ENCODE peak calls at places on chromosomes 5 and 9, in four cellular contexts. One of them, this sample, is unnamed.

GRCh38 chr5:142145106-142145900 is 36.7 kb downstream of the NDFIP1 start:
- DNase-seq in stimulated activated naive B cell treated with anti-CD40 and anti-IgM and Interleukin-4, amounts not matched to agents 10 μg/mL and 1 μg/mL and 100 μg/mL, for 72 hours: peak
- DNase-seq in stimulated activated CD8-positive, alpha-beta memory T cell treated with anti-CD3 and anti-CD28 coated beads, Interleukin-2, amount 100 ng/mL, for 48 hours: peak
- DNase-seq in astrocyte of the cerebellum: peak
- DNase-seq in this sample: peak

GRCh38 chr9:89777544-89777943 is 172.7 kb downstream of the GADD45G start:
- DNase-seq in stimulated activated naive B cell treated with anti-CD40 and anti-IgM and Interleukin-4, amounts not matched to agents 10 μg/mL and 1 μg/mL and 100 μg/mL, for 72 hours: no peak
- DNase-seq in astrocyte of the cerebellum: no peak
- DNase-seq in stimulated activated CD8-positive, alpha-beta memory T cell treated with anti-CD3 and anti-CD28 coated beads, Interleukin-2, amount 100 ng/mL, for 48 hours: no peak
- DNase-seq in this sample: no peak

GRCh38 chr5:87127956-87128687 is 139.6 kb upstream of the RASA1 start:
- DNase-seq in stimulated activated naive B cell treated with anti-CD40 and anti-IgM and Interleukin-4, amounts not matched to agents 10 μg/mL and 1 μg/mL and 100 μg/mL, for 72 hours: no peak
- DNase-seq in stimulated activated CD8-positive, alpha-beta memory T cell treated with anti-CD3 and anti-CD28 coated beads, Interleukin-2, amount 100 ng/mL, for 48 hours: no peak
- DNase-seq in astrocyte of the cerebellum: no peak
- DNase-seq in this sample: no peak

GRCh38 chr5:161847447-161847846 is 473 bp upstream of the GABRA1 start:
- DNase-seq in astrocyte of the cerebellum: no peak
- DNase-seq in stimulated activated CD8-positive, alpha-beta memory T cell treated with anti-CD3 and anti-CD28 coated beads, Interleukin-2, amount 100 ng/mL, for 48 hours: no peak
- DNase-seq in stimulated activated naive B cell treated with anti-CD40 and anti-IgM and Interleukin-4, amounts not matched to agents 10 μg/mL and 1 μg/mL and 100 μg/mL, for 72 hours: no peak
- DNase-seq in this sample: no peak

GRCh38 chr9:79123419-79123818 is 448.3 kb upstream of the TLE4 start:
- DNase-seq in stimulated activated CD8-positive, alpha-beta memory T cell treated with anti-CD3 and anti-CD28 coated beads, Interleukin-2, amount 100 ng/mL, for 48 hours: no peak
- DNase-seq in stimulated activated naive B cell treated with anti-CD40 and anti-IgM and Interleukin-4, amounts not matched to agents 10 μg/mL and 1 μg/mL and 100 μg/mL, for 72 hours: no peak
- DNase-seq in astrocyte of the cerebellum: peak
- DNase-seq in this sample: no peak

GRCh38 chr5:111385970-111386831 is 126.1 kb downstream of the STARD4 start:
- DNase-seq in astrocyte of the cerebellum: no peak
- DNase-seq in stimulated activated CD8-positive, alpha-beta memory T cell treated with anti-CD3 and anti-CD28 coated beads, Interleukin-2, amount 100 ng/mL, for 48 hours: no peak
- DNase-seq in stimulated activated naive B cell treated with anti-CD40 and anti-IgM and Interleukin-4, amounts not matched to agents 10 μg/mL and 1 μg/mL and 100 μg/mL, for 72 hours: no peak
- DNase-seq in this sample: no peak

GRCh38 chr9:129449066-129449465 is 171.8 kb downstream of the C9orf50 start:
- DNase-seq in astrocyte of the cerebellum: no peak
- DNase-seq in stimulated activated naive B cell treated with anti-CD40 and anti-IgM and Interleukin-4, amounts not matched to agents 10 μg/mL and 1 μg/mL and 100 μg/mL, for 72 hours: no peak
- DNase-seq in stimulated activated CD8-positive, alpha-beta memory T cell treated with anti-CD3 and anti-CD28 coated beads, Interleukin-2, amount 100 ng/mL, for 48 hours: no peak
- DNase-seq in this sample: no peak

GRCh38 chr5:73438897-73439470 is 9.6 kb downstream of the FOXD1 start:
- DNase-seq in stimulated activated naive B cell treated with anti-CD40 and anti-IgM and Interleukin-4, amounts not matched to agents 10 μg/mL and 1 μg/mL and 100 μg/mL, for 72 hours: no peak
- DNase-seq in stimulated activated CD8-positive, alpha-beta memory T cell treated with anti-CD3 and anti-CD28 coated beads, Interleukin-2, amount 100 ng/mL, for 48 hours: no peak
- DNase-seq in astrocyte of the cerebellum: no peak
- DNase-seq in this sample: no peak

GRCh38 chr5:19256036-19256435 is 732.0 kb downstream of the CDH18 start:
- DNase-seq in stimulated activated naive B cell treated with anti-CD40 and anti-IgM and Interleukin-4, amounts not matched to agents 10 μg/mL and 1 μg/mL and 100 μg/mL, for 72 hours: no peak
- DNase-seq in astrocyte of the cerebellum: no peak
- DNase-seq in stimulated activated CD8-positive, alpha-beta memory T cell treated with anti-CD3 and anti-CD28 coated beads, Interleukin-2, amount 100 ng/mL, for 48 hours: no peak
- DNase-seq in this sample: no peak

GRCh38 chr5:1067141-1068121 is 44.4 kb downstream of the SLC12A7 start:
- DNase-seq in stimulated activated naive B cell treated with anti-CD40 and anti-IgM and Interleukin-4, amounts not matched to agents 10 μg/mL and 1 μg/mL and 100 μg/mL, for 72 hours: no peak
- DNase-seq in astrocyte of the cerebellum: no peak
- DNase-seq in stimulated activated CD8-positive, alpha-beta memory T cell treated with anti-CD3 and anti-CD28 coated beads, Interleukin-2, amount 100 ng/mL, for 48 hours: no peak
- DNase-seq in this sample: no peak

GRCh38 chr5:99248066-99248465 is 319.3 kb upstream of the CHD1 start:
- DNase-seq in stimulated activated CD8-positive, alpha-beta memory T cell treated with anti-CD3 and anti-CD28 coated beads, Interleukin-2, amount 100 ng/mL, for 48 hours: no peak
- DNase-seq in stimulated activated naive B cell treated with anti-CD40 and anti-IgM and Interleukin-4, amounts not matched to agents 10 μg/mL and 1 μg/mL and 100 μg/mL, for 72 hours: no peak
- DNase-seq in astrocyte of the cerebellum: no peak
- DNase-seq in this sample: no peak

This sample was measured in anterior cingulate cortex.